ENCODE peak calls at places on chromosomes 16 and 17, in eight cellular contexts. O is GM23248; E is CD8-positive, alpha-beta memory T cell; N is hepatocyte; S is sigmoid colon; F is heart right ventricle; D is upper lobe of left lung; P is PC-3. T is an unnamed sample. For H3K36me3, the result is how much of the 10 kb centered on the place peaks cover.

GRCh38 chr17:57672971-57673370 is 72.1 kb downstream of the CCDC182 start:
- DNase-seq in S (no peak), D (no peak), F (no peak), E (no peak), N (no peak), P (no peak), O (no peak), T (no peak)

GRCh38 chr17:71633391-71633849 is 487.4 kb upstream of the SOX9 start:
- DNase-seq in D (no peak), S (no peak), E (no peak), P (peak), N (peak), O (peak), F (no peak), T (peak)

GRCh38 chr17:61167050-61167449 is 232.6 kb upstream of the TBX2 start:
- DNase-seq in P (no peak), F (no peak), D (no peak), E (no peak), N (no peak), S (no peak), O (no peak), T (no peak)

GRCh38 chr16:64409762-64410161 is 712.1 kb downstream of the CDH11 start:
- DNase-seq in O (peak), D (no peak), E (no peak), S (no peak), P (no peak), F (no peak), N (no peak), T (peak)

GRCh38 chr16:78372302-78372701 is 272.8 kb downstream of the WWOX start:
- DNase-seq in E (no peak), P (no peak), S (no peak), F (no peak), O (no peak), N (no peak), D (no peak), T (no peak)

GRCh38 chr16:83830769-83831450 is 23.1 kb downstream of the HSBP1 start:
- DNase-seq in P (no peak), S (no peak), O (no peak), F (no peak), E (no peak), D (no peak), N (no peak), T (no peak)

GRCh38 chr16:12017583-12017982 is 41.0 kb downstream of the SNX29 start:
- DNase-seq in P (no peak), O (peak), F (no peak), S (no peak), D (no peak), N (no peak), E (no peak), T (peak)

GRCh38 chr17:73591278-73592078 is 52.8 kb downstream of the SDK2 start:
- DNase-seq in N (no peak), D (no peak), O (no peak), E (peak), P (no peak), F (no peak), S (no peak), T (no peak)

GRCh38 chr17:30942311-30943079 is 20.8 kb downstream of the ADAP2 start:
- DNase-seq in F (no peak), D (no peak), S (no peak), E (no peak), O (no peak), N (no peak), P (no peak), T (no peak)

GRCh38 chr17:74960739-74961342 is 11.7 kb downstream of the HID1 start:
- DNase-seq in D (peak), E (no peak), O (peak), F (no peak), P (no peak), N (peak), S (no peak), T (peak)

GRCh38 chr17:8154608-8155152 is 2.5 kb upstream of the PER1 start:
- DNase-seq in E (no peak), F (no peak), P (no peak), N (no peak), O (no peak), S (no peak), D (no peak), T (no peak)

GRCh38 chr17:40121191-40121885 is 433 bp upstream of the MSL1 start:
- DNase-seq in P (peak), O (peak), S (peak), F (peak), E (no peak), N (peak), D (peak), T (peak)

GRCh38 chr16:58096249-58096648 is 32.9 kb downstream of the CFAP20 start:
- DNase-seq in N (no peak), D (no peak), O (no peak), P (no peak), F (no peak), S (no peak), E (no peak), T (no peak)

GRCh38 chr17:2551928-2552327 is 40.2 kb upstream of the METTL16 start:
- DNase-seq in S (no peak), O (no peak), N (no peak), D (no peak), F (no peak), P (no peak), E (no peak), T (no peak)

GRCh38 chr17:80594666-80595269 is 50.1 kb downstream of the RPTOR start:
- DNase-seq in O (peak), D (no peak), N (no peak), E (no peak), P (no peak), F (no peak), S (no peak), T (no peak)

GRCh38 chr16:23552171-23552570 is 5.0 kb downstream of the EARS2 start:
- DNase-seq in P (no peak), E (no peak), O (no peak), D (no peak), N (peak), F (no peak), S (no peak), T (no peak)

GRCh38 chr17:35529868-35530267 is 7.6 kb downstream of the SLFN12L start:
- DNase-seq in S (no peak), E (no peak), N (no peak), F (no peak), D (no peak), O (no peak), P (no peak), T (no peak)

GRCh38 chr17:76189741-76190140 is 48.7 kb upstream of the FOXJ1 start:
- DNase-seq in D (no peak), N (no peak), E (no peak), O (no peak), P (no peak), F (no peak), S (no peak), T (no peak)

GRCh38 chr16:83995756-83996155 is 27.7 kb downstream of the NECAB2 start:
- DNase-seq in S (no peak), O (no peak), N (peak), E (no peak), P (no peak), D (no peak), F (peak), T (peak)

GRCh38 chr17:30961213-30962188 is 9.3 kb upstream of the RNF135 start:
- DNase-seq in N (no peak), P (no peak), O (peak), F (no peak), S (no peak), E (no peak), D (no peak), T (no peak)

DNA sequence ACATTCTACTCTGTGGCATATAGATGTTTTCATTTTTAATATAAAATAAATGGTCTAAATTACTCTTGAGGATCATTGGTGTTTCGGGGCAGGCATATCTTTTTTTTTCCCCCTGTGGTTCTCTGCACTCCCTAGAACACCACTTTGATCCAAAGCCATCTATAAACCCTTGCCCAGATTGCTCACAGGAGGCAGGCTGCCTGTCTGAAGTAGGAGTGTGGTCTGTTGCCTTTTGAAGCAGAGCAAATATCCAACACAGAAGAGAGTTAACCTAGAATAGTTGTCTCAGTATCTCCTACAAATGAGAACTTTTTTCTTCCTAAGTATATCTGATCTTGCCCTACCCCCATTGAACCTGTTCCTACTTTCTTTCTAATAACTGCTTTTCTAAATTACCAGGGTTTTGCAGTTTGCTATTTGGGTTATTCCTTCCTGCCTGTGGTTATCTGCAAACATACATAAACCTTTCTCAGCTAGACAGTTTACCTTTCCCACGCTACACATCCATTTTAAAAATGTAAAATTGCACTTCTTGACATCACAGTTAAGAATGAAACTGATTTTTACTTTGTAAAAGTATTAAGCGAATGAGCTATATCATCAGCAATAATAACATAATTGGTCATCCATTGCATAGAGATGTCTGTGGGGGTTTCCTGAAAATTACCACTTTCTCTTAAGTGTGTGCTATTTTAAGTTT is 4.7 kb upstream of the CMTM1 start:
- DNase-seq in E (no peak), P (no peak), N (no peak), S (no peak), D (no peak), O (no peak), F (no peak), T (no peak)
- H3K36me3 ChIP-seq in E (under half), P (under half), N (under half), S (under half), D (under half), O (under half), F (half or more), T (under half)

GRCh38 chr16:68096491-68096890 is 11.3 kb downstream of the NFATC3 start:
- DNase-seq in N (no peak), O (no peak), F (no peak), S (no peak), D (no peak), P (no peak), E (no peak), T (no peak)
- H3K27ac ChIP-seq in N (peak), O (no peak), F (no peak), S (no peak), D (no peak), P (no peak), E (no peak), T (no peak)

DNA sequence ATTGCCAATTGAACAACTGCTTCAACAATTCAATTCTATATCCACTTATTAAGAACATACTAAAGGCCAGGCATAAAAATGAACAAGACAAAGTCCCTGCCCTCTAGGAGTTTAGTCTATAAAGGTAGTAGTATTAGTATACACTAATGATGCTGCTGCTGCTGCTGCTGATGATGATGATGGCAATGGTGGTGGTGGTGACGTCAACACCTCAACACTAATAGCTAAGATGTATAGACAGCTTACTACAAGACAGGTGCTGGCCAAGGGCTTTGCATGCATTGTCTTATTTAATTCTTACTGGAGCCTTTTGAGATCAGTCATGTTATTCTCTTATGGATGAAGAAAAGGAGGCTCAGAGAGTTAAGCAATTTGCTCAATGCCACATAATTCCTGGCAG is 164.4 kb upstream of the ASIC2 start:
- DNase-seq in S (no peak), D (no peak), E (no peak), N (no peak), F (no peak), P (no peak), O (no peak), T (no peak)
- H3K36me3 ChIP-seq in S (under half), D (under half), E (under half), N (under half), F (under half), P (under half), O (under half), T (under half)

GRCh38 chr16:89583197-89583894 is 7.8 kb downstream of the CPNE7 start:
- DNase-seq in N (no peak), F (no peak), O (no peak), D (peak), S (no peak), E (no peak), P (no peak), T (no peak)
- H3K27ac ChIP-seq in N (no peak), F (no peak), O (no peak), D (no peak), S (no peak), E (no peak), P (no peak), T (no peak)